ENCODE peak calls at places on chromosomes 13 and 19, in eight cellular contexts. K is H9, J is fibroblast of mammary gland, T is type B pancreatic cell, F is heart right ventricle, M is A549, D is upper lobe of right lung, P is prostate gland. N is an unnamed sample.

GRCh38 chr13:51887441-51887840 is 25.7 kb downstream of the CCDC70 start:
- DNase-seq in M (no peak), J (no peak), F (no peak), T (no peak), D (no peak), P (no peak), K (no peak), N (peak; percentile 45)

GRCh38 chr13:44270153-44270552 is 103.5 kb upstream of the SERP2 start:
- DNase-seq in P (no peak), T (no peak), K (no peak), J (no peak), D (no peak), M (no peak), F (no peak), N (no peak)

GRCh38 chr13:111115051-111115840 is at the start of gene ARHGEF7:
- DNase-seq in F (no peak), J (no peak), P (no peak), K (no peak), T (no peak), M (no peak), D (no peak), N (no peak)

GRCh38 chr13:60090579-60090978 is 73.1 kb downstream of the DIAPH3 start:
- DNase-seq in D (no peak), J (peak; percentile 44), K (no peak), M (no peak), P (no peak), T (no peak), F (no peak), N (no peak)

GRCh38 chr19:23799321-23799720 is 40.6 kb upstream of the ZNF681 start:
- DNase-seq in T (no peak), F (no peak), P (no peak), J (no peak), M (no peak), K (no peak), D (no peak), N (no peak)

GRCh38 chr13:91313103-91313502 is 34.4 kb upstream of the MIR17HG start:
- DNase-seq in M (peak; percentile 2), D (no peak), F (no peak), T (no peak), K (no peak), J (peak; percentile 6), P (no peak), N (no peak)

GRCh38 chr13:109843695-109844094 is 57.3 kb upstream of the IRS2 start:
- DNase-seq in P (no peak), T (no peak), D (no peak), K (no peak), J (no peak), M (no peak), F (no peak), N (no peak)

GRCh38 chr13:73224708-73225107 is 165.9 kb downstream of the KLF5 start:
- DNase-seq in D (no peak), T (no peak), P (no peak), F (no peak), J (peak; percentile 63), M (no peak), K (no peak), N (no peak)

GRCh38 chr13:102901615-102902305 is 55.9 kb downstream of the ERCC5 start:
- DNase-seq in D (no peak), K (no peak), T (no peak), F (no peak), P (no peak), M (no peak), J (peak; percentile 49), N (no peak)

GRCh38 chr19:35352448-35353304 is 5.0 kb downstream of the FFAR1 start:
- DNase-seq in F (peak; percentile 73), M (peak; percentile 98), T (peak; percentile 71), K (peak; percentile 82), D (peak; percentile 76), J (peak; percentile 70), P (peak; percentile 64), N (peak; percentile 82)

GRCh38 chr19:28522545-28522922 is 690.4 kb downstream of the UQCRFS1 start:
- DNase-seq in M (no peak), P (no peak), T (no peak), D (no peak), J (no peak), F (no peak), K (no peak), N (no peak)

GRCh38 chr13:113629814-113630213 is 28.2 kb downstream of the ATP4B start:
- DNase-seq in P (no peak), M (no peak), K (no peak), T (no peak), D (no peak), J (no peak), F (no peak), N (no peak)

GRCh38 chr19:51107406-51108065 is 673 bp downstream of the CTU1 start:
- DNase-seq in T (no peak), D (no peak), F (no peak), M (peak; percentile 41), K (peak; percentile 45), J (peak; percentile 36), P (no peak), N (no peak)
- TF ChIP-seq CTCF in T (no peak), D (no peak), F (no peak), M (no peak), K (no peak), J (no peak), P (no peak), N (no peak)

DNA sequence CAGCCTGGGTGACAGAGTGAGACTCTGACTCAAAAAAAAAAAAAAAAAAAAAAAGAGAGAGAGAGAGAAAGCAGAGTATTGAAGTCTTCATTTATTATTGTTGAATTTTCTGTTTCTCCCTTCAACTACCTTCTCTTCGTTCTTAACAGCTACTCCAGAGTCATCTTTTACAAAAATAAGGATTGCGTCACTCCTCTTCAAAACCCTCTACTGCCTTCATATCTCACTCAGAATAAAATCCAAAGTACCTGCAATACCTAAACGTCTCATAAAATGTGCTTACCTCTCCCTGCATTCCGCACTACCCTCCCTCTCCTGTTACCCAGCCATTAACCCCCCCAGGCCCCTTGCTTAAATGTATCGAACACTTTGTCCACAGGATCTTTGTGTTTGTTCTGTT is 17.4 kb upstream of the RPL21 start:
- DNase-seq in T (no peak), K (no peak), D (no peak), P (no peak), J (no peak), M (no peak), F (no peak), N (no peak)
- TF ChIP-seq CTCF in T (no peak), K (no peak), D (no peak), P (no peak), J (no peak), M (no peak), F (no peak), N (no peak)

GRCh38 chr19:42293539-42293938 is 8.4 kb upstream of the PRR19 start:
- DNase-seq in M (no peak), F (no peak), P (no peak), D (no peak), T (no peak), K (peak; percentile 60), J (no peak), N (no peak)
- TF ChIP-seq CTCF in M (no peak), F (no peak), P (no peak), D (no peak), T (peak; percentile 43), K (peak; percentile 52), J (no peak), N (no peak)

DNA sequence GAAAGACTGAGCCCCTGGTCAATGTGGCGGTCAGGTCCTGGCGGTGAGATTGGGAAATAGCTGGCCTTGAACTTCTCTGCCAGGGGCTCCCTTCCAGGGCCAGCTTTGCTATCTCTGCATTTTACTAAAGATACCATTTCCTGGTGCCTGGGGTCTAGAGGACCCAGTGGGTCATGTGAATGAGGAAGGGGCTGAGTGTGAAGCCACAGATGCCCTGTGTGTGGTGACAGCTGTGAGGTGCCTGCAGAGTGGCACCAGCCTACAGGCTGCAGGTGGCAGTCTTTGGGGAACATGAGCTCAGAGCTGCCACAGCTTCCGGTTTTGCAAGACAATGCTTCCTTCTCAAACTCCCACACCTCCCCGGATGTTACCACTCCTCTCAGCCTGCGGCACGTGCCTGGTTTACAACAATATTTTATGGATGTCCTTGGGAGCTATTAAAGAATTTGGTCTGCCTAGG is 5.2 kb upstream of the MLNR start:
- DNase-seq in P (peak; percentile 19), J (no peak), T (no peak), F (no peak), M (no peak), D (peak; percentile 71), K (peak; percentile 76), N (no peak)
- TF ChIP-seq CTCF in P (no peak), J (no peak), T (no peak), F (no peak), M (no peak), D (no peak), K (peak; percentile 43), N (no peak)

N was measured in D721Med.